ENCODE peak calls at places on chromosomes 16 and 17, in six cellular contexts. Z is DMS53, Y is fibroblast of lung, N is GM23338, D is EH, R is HTR-8/SVneo. U is an unnamed sample.

GRCh38 chr17:58121925-58122324 is 26.3 kb upstream of the OR4D1 start:
- DNase-seq in Z (peak), Y (peak), N (peak), D (peak), R (peak), U (peak)

GRCh38 chr17:9766970-9767369 is 24.4 kb downstream of the DHRS7C start:
- DNase-seq in Z (no peak), Y (no peak), N (no peak), D (no peak), R (no peak), U (no peak)

GRCh38 chr16:80766798-80767197 is 37.6 kb downstream of the CDYL2 start:
- DNase-seq in Z (no peak), Y (no peak), N (no peak), D (no peak), R (no peak), U (no peak)

GRCh38 chr17:59839646-59840328 is 53.0 kb downstream of the TUBD1 start:
- DNase-seq in Z (peak), Y (peak), N (peak), D (peak), R (no peak), U (peak)

GRCh38 chr17:80877095-80877828 is 114.4 kb upstream of the CHMP6 start:
- DNase-seq in Z (no peak), Y (no peak), N (no peak), D (no peak), R (no peak), U (no peak)

GRCh38 chr17:31269597-31269996 is 27.4 kb downstream of the OMG start:
- DNase-seq in Z (no peak), Y (peak), N (peak), D (peak), R (peak), U (peak)

GRCh38 chr16:307691-308312 is 24.8 kb downstream of the PDIA2 start:
- DNase-seq in Z (no peak), Y (no peak), N (no peak), D (no peak), R (no peak), U (no peak)

GRCh38 chr17:49383048-49383447 is 21.0 kb upstream of the ZNF652 start:
- DNase-seq in Z (no peak), Y (no peak), N (no peak), D (peak), R (no peak), U (no peak)

GRCh38 chr17:72206376-72206775 is 85.6 kb downstream of the SOX9 start:
- DNase-seq in Z (no peak), Y (no peak), N (no peak), D (no peak), R (no peak), U (no peak)

GRCh38 chr17:81727324-81728031 is 15.4 kb downstream of the SLC25A10 start:
- DNase-seq in Z (peak), Y (no peak), N (no peak), D (no peak), R (no peak), U (no peak)

GRCh38 chr17:41308918-41309359 is at the start of gene KRTAP16-1:
- DNase-seq in Z (peak), Y (no peak), N (no peak), D (no peak), R (no peak), U (no peak)

GRCh38 chr16:14321542-14321941 is 250.4 kb downstream of the MRTFB start:
- DNase-seq in Z (no peak), Y (no peak), N (peak), D (no peak), R (no peak), U (no peak)

GRCh38 chr16:58727796-58728568 is 6.1 kb downstream of the GOT2 start:
- DNase-seq in Z (no peak), Y (no peak), N (no peak), D (no peak), R (no peak), U (no peak)

GRCh38 chr16:21946889-21947635 is 6.1 kb upstream of the UQCRC2 start:
- DNase-seq in Z (peak), Y (no peak), N (no peak), D (no peak), R (no peak), U (no peak)

GRCh38 chr17:48543854-48544355 is 1.0 kb downstream of the HOXB2 start:
- DNase-seq in Z (no peak), Y (no peak), N (no peak), D (no peak), R (no peak), U (no peak)

GRCh38 chr17:77836557-77837041 is 121.9 kb upstream of the TNRC6C start:
- DNase-seq in Z (no peak), Y (peak), N (no peak), D (peak), R (no peak), U (no peak)

GRCh38 chr16:86037999-86038922 is 139.3 kb downstream of the IRF8 start:
- DNase-seq in Z (no peak), Y (no peak), N (no peak), D (peak), R (no peak), U (no peak)

GRCh38 chr17:2814499-2815341 is 18.5 kb downstream of the RAP1GAP2 start:
- DNase-seq in Z (no peak), Y (no peak), N (no peak), D (no peak), R (no peak), U (no peak)

GRCh38 chr16:77043076-77043475 is 147.9 kb upstream of the MON1B start:
- DNase-seq in Z (peak), Y (peak), N (peak), D (no peak), R (no peak), U (peak)

GRCh38 chr17:75514299-75515228 is 773 bp downstream of the CASKIN2 start:
- DNase-seq in Z (peak), Y (no peak), N (peak), D (peak), R (no peak), U (peak)

GRCh38 chr16:8600144-8600856 is 10.0 kb upstream of the TMEM114 start:
- DNase-seq in Z (no peak), Y (no peak), N (no peak), D (no peak), R (no peak), U (no peak)

GRCh38 chr16:3717235-3718018 is at the start of gene TRAP1:
- DNase-seq in Z (peak), Y (peak), N (peak), D (peak), R (peak), U (peak)

GRCh38 chr16:56102159-56102798 is 89.0 kb upstream of the GNAO1 start:
- DNase-seq in Z (no peak), Y (peak), N (peak), D (peak), R (no peak), U (no peak)

GRCh38 chr17:73205326-73205980 is 12.6 kb downstream of the COG1 start:
- DNase-seq in Z (peak), Y (no peak), N (no peak), D (no peak), R (no peak), U (no peak)

GRCh38 chr17:47733047-47733413 is at the start of gene TBX21:
- DNase-seq in Z (peak), Y (no peak), N (peak), D (peak), R (peak), U (peak)

GRCh38 chr16:53680756-53681155 is 22.9 kb downstream of the RPGRIP1L start:
- DNase-seq in Z (no peak), Y (no peak), N (no peak), D (no peak), R (no peak), U (no peak)